ENCODE peak calls at places on chromosomes 6 and 20, in eight cellular contexts. V is HS-27A; B is lower lobe of right lung; D is stromal cell of bone marrow; Z is activated gamma-delta T cell treated with Interleukin-2 at 50 U/mL for 16 hours; I is stimulated activated naive CD4-positive, alpha-beta T cell; T is caudate nucleus; G is dorsolateral prefrontal cortex. U is an unnamed sample.

GRCh38 chr6:57822896-57823358 is 505.5 kb downstream of the PRIM2 start:
- DNase-seq in V (no peak), B (no peak), D (no peak), Z (no peak), I (no peak), T (no peak), G (no peak), U (no peak)

GRCh38 chr20:2059411-2059810 is 42.2 kb upstream of the STK35 start:
- DNase-seq in V (no peak), B (no peak), D (no peak), Z (no peak), I (no peak), T (no peak), G (no peak), U (no peak)

GRCh38 chr6:166440729-166441128 is 58.0 kb upstream of the MPC1 start:
- DNase-seq in V (no peak), B (no peak), D (no peak), Z (no peak), I (no peak), T (no peak), G (no peak), U (no peak)

GRCh38 chr20:24705486-24705885 is 236.1 kb downstream of the SYNDIG1 start:
- DNase-seq in V (peak; percentile 12), B (no peak), D (peak; percentile 44), Z (no peak), I (no peak), T (no peak), G (no peak), U (no peak)

GRCh38 chr6:33892581-33893346 is 89.0 kb upstream of the MLN start:
- DNase-seq in V (no peak), B (no peak), D (no peak), Z (no peak), I (no peak), T (no peak), G (no peak), U (no peak)

GRCh38 chr6:170208651-170209353 is 82.1 kb downstream of the DLL1 start:
- DNase-seq in V (no peak), B (no peak), D (no peak), Z (no peak), I (no peak), T (no peak), G (no peak), U (no peak)

GRCh38 chr6:151284012-151284411 is 44.2 kb downstream of the AKAP12 start:
- DNase-seq in V (no peak), B (no peak), D (no peak), Z (no peak), I (no peak), T (no peak), G (no peak), U (no peak)

GRCh38 chr6:50822078-50822476 is 3.4 kb downstream of the TFAP2B start:
- DNase-seq in V (no peak), B (no peak), D (no peak), Z (no peak), I (no peak), T (no peak), G (no peak), U (no peak)

GRCh38 chr6:92979281-92979680 is 440.1 kb downstream of the EPHA7 start:
- DNase-seq in V (no peak), B (no peak), D (no peak), Z (no peak), I (no peak), T (no peak), G (no peak), U (no peak)

GRCh38 chr20:51008718-51009117 is 14.2 kb downstream of the KCNG1 start:
- DNase-seq in V (no peak), B (no peak), D (no peak), Z (no peak), I (no peak), T (no peak), G (no peak), U (no peak)

GRCh38 chr6:41538556-41539182 is 7.5 kb upstream of the FOXP4 start:
- DNase-seq in V (no peak), B (no peak), D (no peak), Z (no peak), I (no peak), T (no peak), G (no peak), U (peak; percentile 65)

GRCh38 chr6:17151888-17152287 is 50.0 kb downstream of the STMND1 start:
- DNase-seq in V (no peak), B (no peak), D (no peak), Z (no peak), I (no peak), T (no peak), G (no peak), U (no peak)

GRCh38 chr6:124234806-124235205 is 431.1 kb downstream of the NKAIN2 start:
- DNase-seq in V (no peak), B (no peak), D (no peak), Z (no peak), I (no peak), T (no peak), G (no peak), U (no peak)

GRCh38 chr20:21706345-21707195 is 1.1 kb downstream of the PAX1 start:
- DNase-seq in V (no peak), B (no peak), D (no peak), Z (no peak), I (no peak), T (no peak), G (no peak), U (no peak)

GRCh38 chr6:109383438-109383940 is 1.2 kb upstream of the CD164 start:
- DNase-seq in V (no peak), B (no peak), D (no peak), Z (no peak), I (no peak), T (no peak), G (no peak), U (no peak)

GRCh38 chr20:32455901-32456701 is 98.0 kb downstream of the ASXL1 start:
- DNase-seq in V (no peak), B (no peak), D (no peak), Z (no peak), I (no peak), T (no peak), G (no peak), U (no peak)

GRCh38 chr20:11054266-11055025 is 380.6 kb upstream of the JAG1 start:
- DNase-seq in V (no peak), B (no peak), D (no peak), Z (no peak), I (no peak), T (no peak), G (no peak), U (no peak)

GRCh38 chr6:52577778-52578473 is 1.1 kb upstream of the TRAM2 start:
- DNase-seq in V (no peak), B (no peak), D (no peak), Z (no peak), I (no peak), T (no peak), G (no peak), U (no peak)

GRCh38 chr6:106799008-106799952 is 169.9 kb downstream of the QRSL1 start:
- DNase-seq in V (peak; percentile 31), B (no peak), D (peak; percentile 15), Z (no peak), I (no peak), T (no peak), G (no peak), U (no peak)

GRCh38 chr20:8346898-8347297 is 214.8 kb downstream of the PLCB1 start:
- DNase-seq in V (no peak), B (no peak), D (no peak), Z (no peak), I (no peak), T (no peak), G (no peak), U (no peak)

GRCh38 chr20:8464368-8464767 is 332.3 kb downstream of the PLCB1 start:
- DNase-seq in V (no peak), B (no peak), D (no peak), Z (no peak), I (no peak), T (no peak), G (no peak), U (no peak)

GRCh38 chr6:113047148-113047547 is 700.0 kb downstream of the RFPL4B start:
- DNase-seq in V (peak; percentile 96), B (no peak), D (no peak), Z (no peak), I (no peak), T (no peak), G (no peak), U (no peak)

GRCh38 chr6:159790947-159791598 is 806 bp downstream of the MRPL18 start:
- DNase-seq in V (no peak), B (no peak), D (no peak), Z (peak; percentile 11), I (peak; percentile 28), T (no peak), G (no peak), U (no peak)

GRCh38 chr6:41818271-41819054 is 31.0 kb downstream of the TOMM6 start:
- DNase-seq in V (no peak), B (no peak), D (no peak), Z (no peak), I (no peak), T (no peak), G (no peak), U (no peak)

GRCh38 chr6:73290435-73290834 is 27.4 kb upstream of the KHDC1 start:
- DNase-seq in V (no peak), B (no peak), D (peak; percentile 11), Z (no peak), I (no peak), T (no peak), G (no peak), U (no peak)

GRCh38 chr6:51857134-51857533 is 230.3 kb downstream of the PKHD1 start:
- DNase-seq in V (no peak), B (no peak), D (no peak), Z (no peak), I (no peak), T (no peak), G (no peak), U (no peak)

GRCh38 chr6:152161501-152161900 is 354.0 kb downstream of the ESR1 start:
- DNase-seq in V (no peak), B (no peak), D (peak; percentile 7), Z (no peak), I (no peak), T (no peak), G (no peak), U (no peak)

GRCh38 chr20:43385914-43386313 is 71.8 kb upstream of the SRSF6 start:
- DNase-seq in V (no peak), B (no peak), D (no peak), Z (no peak), I (no peak), T (no peak), G (no peak), U (no peak)

GRCh38 chr6:43798688-43799444 is 28.9 kb downstream of the VEGFA start:
- DNase-seq in V (peak; percentile 70), B (peak; percentile 90), D (peak; percentile 45), Z (no peak), I (no peak), T (no peak), G (no peak), U (no peak)

GRCh38 chr6:34587325-34587724 is 31.2 kb upstream of the SPDEF start:
- DNase-seq in V (no peak), B (no peak), D (no peak), Z (no peak), I (no peak), T (no peak), G (no peak), U (peak; percentile 13)

GRCh38 chr6:98583506-98583905 is 250.9 kb upstream of the POU3F2 start:
- DNase-seq in V (no peak), B (no peak), D (no peak), Z (no peak), I (no peak), T (no peak), G (no peak), U (no peak)